ENCODE peak calls at places on chromosomes 3 and 15, in six cellular contexts. One of them, this sample, is unnamed.
A peak's percentile ranks its signal among the peaks of the same experiment; 100 is the strongest.

GRCh38 chr3:36408146-36408545 is 27.8 kb downstream of the STAC start:
- DNase-seq in midbrain: no peak
- DNase-seq in stimulated activated CD4-positive, alpha-beta T cell treated with anti-CD3 and anti-CD28 coated beads, Interleukin-1b, Interleukin-23, amount 100 ng/mL, for 1 hour: no peak
- DNase-seq in GM13977: peak; percentile 8
- DNase-seq in testis: no peak
- DNase-seq in stimulated activated CD8-positive, alpha-beta memory T cell treated with anti-CD3 and anti-CD28 coated beads, Interleukin-4, amount 100 ng/mL, for 4 hours: no peak
- DNase-seq in this sample: no peak

GRCh38 chr3:129039271-129040038 is 21.1 kb upstream of the GP9 start:
- DNase-seq in GM13977: no peak
- DNase-seq in stimulated activated CD8-positive, alpha-beta memory T cell treated with anti-CD3 and anti-CD28 coated beads, Interleukin-4, amount 100 ng/mL, for 4 hours: no peak
- DNase-seq in testis: no peak
- DNase-seq in stimulated activated CD4-positive, alpha-beta T cell treated with anti-CD3 and anti-CD28 coated beads, Interleukin-1b, Interleukin-23, amount 100 ng/mL, for 1 hour: no peak
- DNase-seq in midbrain: no peak
- DNase-seq in this sample: no peak

GRCh38 chr3:37453393-37454391 is 279.3 kb upstream of the LRRFIP2 start:
- DNase-seq in midbrain: peak; percentile 56
- DNase-seq in GM13977: no peak
- DNase-seq in stimulated activated CD4-positive, alpha-beta T cell treated with anti-CD3 and anti-CD28 coated beads, Interleukin-1b, Interleukin-23, amount 100 ng/mL, for 1 hour: no peak
- DNase-seq in testis: peak; percentile 74
- DNase-seq in stimulated activated CD8-positive, alpha-beta memory T cell treated with anti-CD3 and anti-CD28 coated beads, Interleukin-4, amount 100 ng/mL, for 4 hours: no peak
- DNase-seq in this sample: no peak

GRCh38 chr3:64048631-64049061 is 25.4 kb upstream of the PSMD6 start:
- DNase-seq in stimulated activated CD8-positive, alpha-beta memory T cell treated with anti-CD3 and anti-CD28 coated beads, Interleukin-4, amount 100 ng/mL, for 4 hours: no peak
- DNase-seq in GM13977: no peak
- DNase-seq in midbrain: no peak
- DNase-seq in stimulated activated CD4-positive, alpha-beta T cell treated with anti-CD3 and anti-CD28 coated beads, Interleukin-1b, Interleukin-23, amount 100 ng/mL, for 1 hour: no peak
- DNase-seq in testis: no peak
- DNase-seq in this sample: no peak

GRCh38 chr15:33581032-33581431 is 270.3 kb downstream of the RYR3 start:
- DNase-seq in testis: no peak
- DNase-seq in stimulated activated CD8-positive, alpha-beta memory T cell treated with anti-CD3 and anti-CD28 coated beads, Interleukin-4, amount 100 ng/mL, for 4 hours: no peak
- DNase-seq in GM13977: no peak
- DNase-seq in midbrain: no peak
- DNase-seq in stimulated activated CD4-positive, alpha-beta T cell treated with anti-CD3 and anti-CD28 coated beads, Interleukin-1b, Interleukin-23, amount 100 ng/mL, for 1 hour: no peak
- DNase-seq in this sample: peak; percentile 34

GRCh38 chr3:135965129-135965505 is 411 bp upstream of the PPP2R3A start:
- DNase-seq in testis: no peak
- DNase-seq in stimulated activated CD4-positive, alpha-beta T cell treated with anti-CD3 and anti-CD28 coated beads, Interleukin-1b, Interleukin-23, amount 100 ng/mL, for 1 hour: no peak
- DNase-seq in midbrain: peak; percentile 55
- DNase-seq in GM13977: no peak
- DNase-seq in stimulated activated CD8-positive, alpha-beta memory T cell treated with anti-CD3 and anti-CD28 coated beads, Interleukin-4, amount 100 ng/mL, for 4 hours: no peak
- DNase-seq in this sample: peak; percentile 69

GRCh38 chr3:134348524-134348923 is 25.7 kb downstream of the AMOTL2 start:
- DNase-seq in GM13977: no peak
- DNase-seq in stimulated activated CD4-positive, alpha-beta T cell treated with anti-CD3 and anti-CD28 coated beads, Interleukin-1b, Interleukin-23, amount 100 ng/mL, for 1 hour: no peak
- DNase-seq in testis: no peak
- DNase-seq in midbrain: no peak
- DNase-seq in stimulated activated CD8-positive, alpha-beta memory T cell treated with anti-CD3 and anti-CD28 coated beads, Interleukin-4, amount 100 ng/mL, for 4 hours: no peak
- DNase-seq in this sample: no peak

GRCh38 chr3:149575213-149575961 is 82.4 kb downstream of the WWTR1 start:
- DNase-seq in GM13977: no peak
- DNase-seq in testis: peak; percentile 23
- DNase-seq in stimulated activated CD8-positive, alpha-beta memory T cell treated with anti-CD3 and anti-CD28 coated beads, Interleukin-4, amount 100 ng/mL, for 4 hours: no peak
- DNase-seq in midbrain: peak; percentile 20
- DNase-seq in stimulated activated CD4-positive, alpha-beta T cell treated with anti-CD3 and anti-CD28 coated beads, Interleukin-1b, Interleukin-23, amount 100 ng/mL, for 1 hour: no peak
- DNase-seq in this sample: peak; percentile 52

GRCh38 chr15:80309769-80310384 is 57.9 kb upstream of the CTXND1 start:
- DNase-seq in stimulated activated CD8-positive, alpha-beta memory T cell treated with anti-CD3 and anti-CD28 coated beads, Interleukin-4, amount 100 ng/mL, for 4 hours: no peak
- DNase-seq in stimulated activated CD4-positive, alpha-beta T cell treated with anti-CD3 and anti-CD28 coated beads, Interleukin-1b, Interleukin-23, amount 100 ng/mL, for 1 hour: no peak
- DNase-seq in testis: peak; percentile 48
- DNase-seq in GM13977: no peak
- DNase-seq in midbrain: peak; percentile 16
- DNase-seq in this sample: peak; percentile 4

GRCh38 chr3:152295344-152295743 is 26.6 kb downstream of the MBNL1 start:
- DNase-seq in stimulated activated CD8-positive, alpha-beta memory T cell treated with anti-CD3 and anti-CD28 coated beads, Interleukin-4, amount 100 ng/mL, for 4 hours: no peak
- DNase-seq in stimulated activated CD4-positive, alpha-beta T cell treated with anti-CD3 and anti-CD28 coated beads, Interleukin-1b, Interleukin-23, amount 100 ng/mL, for 1 hour: no peak
- DNase-seq in testis: no peak
- DNase-seq in midbrain: no peak
- DNase-seq in GM13977: no peak
- DNase-seq in this sample: no peak

GRCh38 chr15:50767332-50767861 is 1.9 kb upstream of the SPPL2A start:
- DNase-seq in GM13977: peak; percentile 16
- DNase-seq in midbrain: no peak
- DNase-seq in testis: no peak
- DNase-seq in stimulated activated CD4-positive, alpha-beta T cell treated with anti-CD3 and anti-CD28 coated beads, Interleukin-1b, Interleukin-23, amount 100 ng/mL, for 1 hour: no peak
- DNase-seq in stimulated activated CD8-positive, alpha-beta memory T cell treated with anti-CD3 and anti-CD28 coated beads, Interleukin-4, amount 100 ng/mL, for 4 hours: no peak
- DNase-seq in this sample: no peak

GRCh38 chr3:16460886-16461285 is 52.6 kb downstream of the RFTN1 start:
- DNase-seq in stimulated activated CD8-positive, alpha-beta memory T cell treated with anti-CD3 and anti-CD28 coated beads, Interleukin-4, amount 100 ng/mL, for 4 hours: no peak
- DNase-seq in GM13977: no peak
- DNase-seq in stimulated activated CD4-positive, alpha-beta T cell treated with anti-CD3 and anti-CD28 coated beads, Interleukin-1b, Interleukin-23, amount 100 ng/mL, for 1 hour: no peak
- DNase-seq in midbrain: no peak
- DNase-seq in testis: no peak
- DNase-seq in this sample: no peak

GRCh38 chr3:62686486-62686885 is 188.7 kb downstream of the CADPS start:
- DNase-seq in testis: no peak
- DNase-seq in GM13977: no peak
- DNase-seq in stimulated activated CD8-positive, alpha-beta memory T cell treated with anti-CD3 and anti-CD28 coated beads, Interleukin-4, amount 100 ng/mL, for 4 hours: no peak
- DNase-seq in midbrain: no peak
- DNase-seq in stimulated activated CD4-positive, alpha-beta T cell treated with anti-CD3 and anti-CD28 coated beads, Interleukin-1b, Interleukin-23, amount 100 ng/mL, for 1 hour: no peak
- DNase-seq in this sample: no peak

GRCh38 chr15:38691951-38692788 is 127.6 kb upstream of the RASGRP1 start:
- DNase-seq in stimulated activated CD8-positive, alpha-beta memory T cell treated with anti-CD3 and anti-CD28 coated beads, Interleukin-4, amount 100 ng/mL, for 4 hours: no peak
- DNase-seq in testis: no peak
- DNase-seq in stimulated activated CD4-positive, alpha-beta T cell treated with anti-CD3 and anti-CD28 coated beads, Interleukin-1b, Interleukin-23, amount 100 ng/mL, for 1 hour: no peak
- DNase-seq in midbrain: no peak
- DNase-seq in GM13977: no peak
- DNase-seq in this sample: no peak

GRCh38 chr15:80426316-80426715 is 22.1 kb downstream of the ARNT2 start:
- DNase-seq in testis: no peak
- DNase-seq in stimulated activated CD4-positive, alpha-beta T cell treated with anti-CD3 and anti-CD28 coated beads, Interleukin-1b, Interleukin-23, amount 100 ng/mL, for 1 hour: no peak
- DNase-seq in GM13977: no peak
- DNase-seq in midbrain: peak; percentile 78
- DNase-seq in stimulated activated CD8-positive, alpha-beta memory T cell treated with anti-CD3 and anti-CD28 coated beads, Interleukin-4, amount 100 ng/mL, for 4 hours: no peak
- DNase-seq in this sample: no peak

GRCh38 chr15:85006201-85006600 is 24.5 kb downstream of the PDE8A start:
- DNase-seq in stimulated activated CD4-positive, alpha-beta T cell treated with anti-CD3 and anti-CD28 coated beads, Interleukin-1b, Interleukin-23, amount 100 ng/mL, for 1 hour: no peak
- DNase-seq in stimulated activated CD8-positive, alpha-beta memory T cell treated with anti-CD3 and anti-CD28 coated beads, Interleukin-4, amount 100 ng/mL, for 4 hours: no peak
- DNase-seq in GM13977: no peak
- DNase-seq in midbrain: no peak
- DNase-seq in testis: no peak
- DNase-seq in this sample: no peak

GRCh38 chr3:14283092-14283820 is 104.6 kb downstream of the LSM3 start:
- DNase-seq in midbrain: no peak
- DNase-seq in stimulated activated CD4-positive, alpha-beta T cell treated with anti-CD3 and anti-CD28 coated beads, Interleukin-1b, Interleukin-23, amount 100 ng/mL, for 1 hour: no peak
- DNase-seq in testis: no peak
- DNase-seq in stimulated activated CD8-positive, alpha-beta memory T cell treated with anti-CD3 and anti-CD28 coated beads, Interleukin-4, amount 100 ng/mL, for 4 hours: no peak
- DNase-seq in GM13977: no peak
- DNase-seq in this sample: no peak

GRCh38 chr15:82942691-82943090 is 9.8 kb downstream of the HOMER2 start:
- DNase-seq in GM13977: no peak
- DNase-seq in testis: no peak
- DNase-seq in stimulated activated CD8-positive, alpha-beta memory T cell treated with anti-CD3 and anti-CD28 coated beads, Interleukin-4, amount 100 ng/mL, for 4 hours: no peak
- DNase-seq in midbrain: no peak
- DNase-seq in stimulated activated CD4-positive, alpha-beta T cell treated with anti-CD3 and anti-CD28 coated beads, Interleukin-1b, Interleukin-23, amount 100 ng/mL, for 1 hour: no peak
- DNase-seq in this sample: peak; percentile 80

GRCh38 chr3:195187609-195188529 is 83.1 kb downstream of the XXYLT1 start:
- DNase-seq in GM13977: no peak
- DNase-seq in midbrain: no peak
- DNase-seq in stimulated activated CD8-positive, alpha-beta memory T cell treated with anti-CD3 and anti-CD28 coated beads, Interleukin-4, amount 100 ng/mL, for 4 hours: no peak
- DNase-seq in testis: no peak
- DNase-seq in stimulated activated CD4-positive, alpha-beta T cell treated with anti-CD3 and anti-CD28 coated beads, Interleukin-1b, Interleukin-23, amount 100 ng/mL, for 1 hour: no peak
- DNase-seq in this sample: no peak

GRCh38 chr15:65541231-65541630 is 11.0 kb downstream of the HACD3 start:
- DNase-seq in stimulated activated CD4-positive, alpha-beta T cell treated with anti-CD3 and anti-CD28 coated beads, Interleukin-1b, Interleukin-23, amount 100 ng/mL, for 1 hour: no peak
- DNase-seq in GM13977: no peak
- DNase-seq in stimulated activated CD8-positive, alpha-beta memory T cell treated with anti-CD3 and anti-CD28 coated beads, Interleukin-4, amount 100 ng/mL, for 4 hours: no peak
- DNase-seq in midbrain: no peak
- DNase-seq in testis: no peak
- DNase-seq in this sample: no peak

GRCh38 chr15:101148881-101149664 is 102.8 kb downstream of the CHSY1 start:
- DNase-seq in stimulated activated CD8-positive, alpha-beta memory T cell treated with anti-CD3 and anti-CD28 coated beads, Interleukin-4, amount 100 ng/mL, for 4 hours: no peak
- DNase-seq in midbrain: no peak
- DNase-seq in testis: no peak
- DNase-seq in stimulated activated CD4-positive, alpha-beta T cell treated with anti-CD3 and anti-CD28 coated beads, Interleukin-1b, Interleukin-23, amount 100 ng/mL, for 1 hour: no peak
- DNase-seq in GM13977: no peak
- DNase-seq in this sample: no peak

GRCh38 chr3:128198313-128198712 is 45.0 kb downstream of the EEFSEC start:
- DNase-seq in GM13977: no peak
- DNase-seq in midbrain: no peak
- DNase-seq in stimulated activated CD4-positive, alpha-beta T cell treated with anti-CD3 and anti-CD28 coated beads, Interleukin-1b, Interleukin-23, amount 100 ng/mL, for 1 hour: no peak
- DNase-seq in stimulated activated CD8-positive, alpha-beta memory T cell treated with anti-CD3 and anti-CD28 coated beads, Interleukin-4, amount 100 ng/mL, for 4 hours: no peak
- DNase-seq in testis: no peak
- DNase-seq in this sample: no peak

This sample was measured in Caki2.